ENCODE peak calls at places on chromosome 18, in five cellular contexts. One of them, this sample, is unnamed.

GRCh38 chr18:26479065-26479685 is 69.2 kb downstream of the KCTD1 start:
- DNase-seq in left ventricle myocardium superior: no peak
- DNase-seq in NCI-H345: no peak
- DNase-seq in lung microvascular endothelial cell: no peak
- DNase-seq in brain microvascular endothelial cell: no peak
- DNase-seq in this sample: no peak

GRCh38 chr18:5142859-5143258 is 54.2 kb downstream of the AKAIN1 start:
- DNase-seq in left ventricle myocardium superior: no peak
- DNase-seq in NCI-H345: peak; percentile 64
- DNase-seq in lung microvascular endothelial cell: no peak
- DNase-seq in brain microvascular endothelial cell: no peak
- DNase-seq in this sample: no peak

GRCh38 chr18:36424741-36425142 is 127.2 kb downstream of the FHOD3 start:
- DNase-seq in left ventricle myocardium superior: no peak
- DNase-seq in NCI-H345: no peak
- DNase-seq in lung microvascular endothelial cell: no peak
- DNase-seq in brain microvascular endothelial cell: no peak
- DNase-seq in this sample: no peak

GRCh38 chr18:63677490-63678225 is 16.0 kb upstream of the SERPINB3 start:
- DNase-seq in left ventricle myocardium superior: no peak
- DNase-seq in NCI-H345: no peak
- DNase-seq in lung microvascular endothelial cell: no peak
- DNase-seq in brain microvascular endothelial cell: no peak
- DNase-seq in this sample: no peak

GRCh38 chr18:36580266-36580665 is 248.5 kb downstream of the TPGS2 start:
- DNase-seq in left ventricle myocardium superior: peak; percentile 48
- DNase-seq in NCI-H345: no peak
- DNase-seq in lung microvascular endothelial cell: peak; percentile 14
- DNase-seq in brain microvascular endothelial cell: peak; percentile 32
- DNase-seq in this sample: peak; percentile 28

GRCh38 chr18:9095297-9096012 is 7.0 kb upstream of the NDUFV2 start:
- DNase-seq in left ventricle myocardium superior: no peak
- DNase-seq in NCI-H345: no peak
- DNase-seq in lung microvascular endothelial cell: peak; percentile 54
- DNase-seq in brain microvascular endothelial cell: peak; percentile 29
- DNase-seq in this sample: no peak

GRCh38 chr18:21300616-21301200 is 58.7 kb downstream of the GREB1L start:
- DNase-seq in left ventricle myocardium superior: no peak
- DNase-seq in NCI-H345: no peak
- DNase-seq in lung microvascular endothelial cell: peak; percentile 81
- DNase-seq in brain microvascular endothelial cell: no peak
- DNase-seq in this sample: no peak

GRCh38 chr18:8997634-8998033 is 104.9 kb upstream of the NDUFV2 start:
- DNase-seq in left ventricle myocardium superior: no peak
- DNase-seq in NCI-H345: no peak
- DNase-seq in lung microvascular endothelial cell: no peak
- DNase-seq in brain microvascular endothelial cell: no peak
- DNase-seq in this sample: no peak

GRCh38 chr18:29156531-29156930 is 979.6 kb upstream of the CDH2 start:
- DNase-seq in left ventricle myocardium superior: no peak
- DNase-seq in NCI-H345: peak; percentile 32
- DNase-seq in lung microvascular endothelial cell: no peak
- DNase-seq in brain microvascular endothelial cell: no peak
- DNase-seq in this sample: no peak

GRCh38 chr18:55083461-55083860 is 124.2 kb upstream of the CCDC68 start:
- DNase-seq in left ventricle myocardium superior: no peak
- DNase-seq in NCI-H345: no peak
- DNase-seq in lung microvascular endothelial cell: no peak
- DNase-seq in brain microvascular endothelial cell: peak; percentile 59
- DNase-seq in this sample: no peak

GRCh38 chr18:46297621-46298020 is 193.4 kb downstream of the HAUS1 start:
- DNase-seq in left ventricle myocardium superior: no peak
- DNase-seq in NCI-H345: no peak
- DNase-seq in lung microvascular endothelial cell: no peak
- DNase-seq in brain microvascular endothelial cell: peak; percentile 12
- DNase-seq in this sample: peak; percentile 24

GRCh38 chr18:38751897-38752296 is 1186.3 kb upstream of the CELF4 start:
- DNase-seq in left ventricle myocardium superior: no peak
- DNase-seq in NCI-H345: no peak
- DNase-seq in lung microvascular endothelial cell: no peak
- DNase-seq in brain microvascular endothelial cell: no peak
- DNase-seq in this sample: no peak

GRCh38 chr18:46055841-46056240 is 16.2 kb downstream of the PSTPIP2 start:
- DNase-seq in left ventricle myocardium superior: no peak
- DNase-seq in NCI-H345: no peak
- DNase-seq in lung microvascular endothelial cell: no peak
- DNase-seq in brain microvascular endothelial cell: no peak
- DNase-seq in this sample: no peak

GRCh38 chr18:58288922-58289797 is 245.1 kb downstream of the NEDD4L start:
- DNase-seq in left ventricle myocardium superior: no peak
- DNase-seq in NCI-H345: no peak
- DNase-seq in lung microvascular endothelial cell: peak; percentile 69
- DNase-seq in brain microvascular endothelial cell: peak; percentile 56
- DNase-seq in this sample: peak; percentile 61

GRCh38 chr18:6414723-6415362 is at the start of gene L3MBTL4:
- DNase-seq in left ventricle myocardium superior: peak; percentile 55
- DNase-seq in NCI-H345: peak; percentile 78
- DNase-seq in lung microvascular endothelial cell: no peak
- DNase-seq in brain microvascular endothelial cell: no peak
- DNase-seq in this sample: peak; percentile 49

GRCh38 chr18:71808576-71808975 is 735.6 kb downstream of the CBLN2 start:
- DNase-seq in left ventricle myocardium superior: no peak
- DNase-seq in NCI-H345: no peak
- DNase-seq in lung microvascular endothelial cell: no peak
- DNase-seq in brain microvascular endothelial cell: no peak
- DNase-seq in this sample: no peak

GRCh38 chr18:59229681-59230443 is 9.9 kb downstream of the GRP start:
- DNase-seq in left ventricle myocardium superior: no peak
- DNase-seq in NCI-H345: no peak
- DNase-seq in lung microvascular endothelial cell: no peak
- DNase-seq in brain microvascular endothelial cell: no peak
- DNase-seq in this sample: no peak

GRCh38 chr18:74857901-74858300 is 260.2 kb downstream of the ZNF407 start:
- DNase-seq in left ventricle myocardium superior: no peak
- DNase-seq in NCI-H345: no peak
- DNase-seq in lung microvascular endothelial cell: no peak
- DNase-seq in brain microvascular endothelial cell: no peak
- DNase-seq in this sample: no peak

GRCh38 chr18:37450434-37451133 is 115.0 kb downstream of the CELF4 start:
- DNase-seq in left ventricle myocardium superior: no peak
- DNase-seq in NCI-H345: no peak
- DNase-seq in lung microvascular endothelial cell: no peak
- DNase-seq in brain microvascular endothelial cell: no peak
- DNase-seq in this sample: peak; percentile 4

GRCh38 chr18:8117008-8117376 is 492.2 kb upstream of the RAB12 start:
- DNase-seq in left ventricle myocardium superior: no peak
- DNase-seq in NCI-H345: no peak
- DNase-seq in lung microvascular endothelial cell: no peak
- DNase-seq in brain microvascular endothelial cell: no peak
- DNase-seq in this sample: no peak

GRCh38 chr18:76801567-76802505 is 20.5 kb upstream of the ZNF236 start:
- DNase-seq in left ventricle myocardium superior: peak; percentile 81
- DNase-seq in NCI-H345: peak; percentile 66
- DNase-seq in lung microvascular endothelial cell: peak; percentile 57
- DNase-seq in brain microvascular endothelial cell: no peak
- DNase-seq in this sample: peak; percentile 66

GRCh38 chr18:73980289-73980979 is 167.2 kb downstream of the FBXO15 start:
- DNase-seq in left ventricle myocardium superior: no peak
- DNase-seq in NCI-H345: no peak
- DNase-seq in lung microvascular endothelial cell: peak; percentile 29
- DNase-seq in brain microvascular endothelial cell: peak; percentile 16
- DNase-seq in this sample: peak; percentile 53

GRCh38 chr18:57913686-57914085 is 110.6 kb upstream of the ATP8B1 start:
- DNase-seq in left ventricle myocardium superior: no peak
- DNase-seq in NCI-H345: no peak
- DNase-seq in lung microvascular endothelial cell: no peak
- DNase-seq in brain microvascular endothelial cell: no peak
- DNase-seq in this sample: no peak

GRCh38 chr18:48828713-48829442 is 121.9 kb downstream of the SMAD7 start:
- DNase-seq in left ventricle myocardium superior: no peak
- DNase-seq in NCI-H345: peak; percentile 45
- DNase-seq in lung microvascular endothelial cell: no peak
- DNase-seq in brain microvascular endothelial cell: no peak
- DNase-seq in this sample: peak; percentile 36

GRCh38 chr18:68797901-68798300 is at the start of gene CCDC102B:
- DNase-seq in left ventricle myocardium superior: no peak
- DNase-seq in NCI-H345: peak; percentile 14
- DNase-seq in lung microvascular endothelial cell: peak; percentile 93
- DNase-seq in brain microvascular endothelial cell: peak; percentile 77
- DNase-seq in this sample: peak; percentile 21

GRCh38 chr18:31274915-31275314 is 43.0 kb upstream of the DSG1 start:
- DNase-seq in left ventricle myocardium superior: peak; percentile 51
- DNase-seq in NCI-H345: peak; percentile 45
- DNase-seq in lung microvascular endothelial cell: no peak
- DNase-seq in brain microvascular endothelial cell: peak; percentile 25
- DNase-seq in this sample: peak; percentile 76

GRCh38 chr18:43049021-43049420 is 66.5 kb downstream of the RIT2 start:
- DNase-seq in left ventricle myocardium superior: no peak
- DNase-seq in NCI-H345: no peak
- DNase-seq in lung microvascular endothelial cell: no peak
- DNase-seq in brain microvascular endothelial cell: peak; percentile 61
- DNase-seq in this sample: no peak

GRCh38 chr18:54712315-54712714 is 116.0 kb upstream of the RAB27B start:
- DNase-seq in left ventricle myocardium superior: no peak
- DNase-seq in NCI-H345: no peak
- DNase-seq in lung microvascular endothelial cell: peak; percentile 49
- DNase-seq in brain microvascular endothelial cell: peak; percentile 79
- DNase-seq in this sample: peak; percentile 60

GRCh38 chr18:48934400-48934707 is 16.4 kb downstream of the SMAD7 start:
- DNase-seq in left ventricle myocardium superior: no peak
- DNase-seq in NCI-H345: no peak
- DNase-seq in lung microvascular endothelial cell: no peak
- DNase-seq in brain microvascular endothelial cell: no peak
- DNase-seq in this sample: no peak

GRCh38 chr18:36828157-36828629 is 609 bp downstream of the TPGS2 start:
- DNase-seq in left ventricle myocardium superior: no peak
- DNase-seq in NCI-H345: peak; percentile 51
- DNase-seq in lung microvascular endothelial cell: peak; percentile 43
- DNase-seq in brain microvascular endothelial cell: peak; percentile 50
- DNase-seq in this sample: peak; percentile 59

GRCh38 chr18:11149441-11150270 is at the start of gene PIEZO2:
- DNase-seq in left ventricle myocardium superior: peak; percentile 66
- DNase-seq in NCI-H345: peak; percentile 72
- DNase-seq in lung microvascular endothelial cell: peak; percentile 41
- DNase-seq in brain microvascular endothelial cell: peak; percentile 69
- DNase-seq in this sample: peak; percentile 71

GRCh38 chr18:10152475-10152874 is 238.7 kb downstream of the VAPA start:
- DNase-seq in left ventricle myocardium superior: no peak
- DNase-seq in NCI-H345: no peak
- DNase-seq in lung microvascular endothelial cell: no peak
- DNase-seq in brain microvascular endothelial cell: no peak
- DNase-seq in this sample: no peak

This sample was measured in Daoy.